ENCODE peak calls at places on chromosome X, in eight cellular contexts. C, W, S, I, G, Z, N and F are unnamed samples.

GRCh38 chrX:152656890-152657289 is 19.2 kb downstream of the GABRQ start:
- DNase-seq in C (no peak), W (no peak), S (no peak), I (no peak), G (no peak), Z (no peak), N (no peak), F (no peak)

GRCh38 chrX:132480581-132481203 is 8.1 kb downstream of the MBNL3 start:
- DNase-seq in C (peak), W (peak), S (peak), I (peak), G (peak), Z (peak), N (peak), F (peak)

GRCh38 chrX:126395909-126396308 is 156.7 kb downstream of the DCAF12L1 start:
- DNase-seq in C (no peak), W (no peak), S (no peak), I (no peak), G (no peak), Z (no peak), N (no peak), F (no peak)

GRCh38 chrX:154349359-154349935 is 25.0 kb downstream of the FLNA start:
- DNase-seq in C (no peak), W (no peak), S (peak), I (no peak), G (no peak), Z (no peak), N (no peak), F (no peak)

GRCh38 chrX:128676651-128677050 is 624.4 kb upstream of the ACTRT1 start:
- DNase-seq in C (no peak), W (no peak), S (no peak), I (no peak), G (no peak), Z (no peak), N (no peak), F (no peak)

GRCh38 chrX:50579955-50580354 is 109.3 kb upstream of the DGKK start:
- DNase-seq in C (peak), W (peak), S (peak), I (peak), G (peak), Z (peak), N (peak), F (peak)

GRCh38 chrX:40644821-40645358 is 2.5 kb downstream of the CXorf38 start:
- DNase-seq in C (no peak), W (peak), S (no peak), I (peak), G (peak), Z (peak), N (peak), F (peak)

GRCh38 chrX:37796805-37797204 is 16.9 kb downstream of the CYBB start:
- DNase-seq in C (no peak), W (no peak), S (peak), I (no peak), G (no peak), Z (no peak), N (no peak), F (no peak)

GRCh38 chrX:153494541-153495361 is at the start of gene BGN:
- DNase-seq in C (no peak), W (no peak), S (peak), I (no peak), G (peak), Z (no peak), N (no peak), F (peak)

GRCh38 chrX:51507551-51507950 is 11.2 kb upstream of the NUDT11 start:
- DNase-seq in C (no peak), W (no peak), S (no peak), I (peak), G (no peak), Z (no peak), N (no peak), F (no peak)

GRCh38 chrX:15524417-15524816 is 23.8 kb downstream of the BMX start:
- DNase-seq in C (no peak), W (no peak), S (peak), I (peak), G (peak), Z (no peak), N (peak), F (no peak)

GRCh38 chrX:131073607-131074006 is 15.5 kb downstream of the ARHGAP36 start:
- DNase-seq in C (no peak), W (no peak), S (no peak), I (no peak), G (no peak), Z (no peak), N (no peak), F (no peak)

GRCh38 chrX:3295731-3296130 is 50.7 kb downstream of the MXRA5 start:
- DNase-seq in C (no peak), W (no peak), S (peak), I (peak), G (no peak), Z (no peak), N (no peak), F (no peak)

GRCh38 chrX:10239611-10240064 is 82.9 kb downstream of the CLCN4 start:
- DNase-seq in C (no peak), W (no peak), S (no peak), I (peak), G (peak), Z (no peak), N (peak), F (peak)

GRCh38 chrX:31600823-31601222 is 529.0 kb upstream of the FTHL17 start:
- DNase-seq in C (no peak), W (no peak), S (no peak), I (no peak), G (no peak), Z (no peak), N (no peak), F (no peak)

GRCh38 chrX:105134273-105134672 is 86.2 kb downstream of the TEX13A start:
- DNase-seq in C (no peak), W (no peak), S (no peak), I (no peak), G (no peak), Z (no peak), N (no peak), F (no peak)

DNA sequence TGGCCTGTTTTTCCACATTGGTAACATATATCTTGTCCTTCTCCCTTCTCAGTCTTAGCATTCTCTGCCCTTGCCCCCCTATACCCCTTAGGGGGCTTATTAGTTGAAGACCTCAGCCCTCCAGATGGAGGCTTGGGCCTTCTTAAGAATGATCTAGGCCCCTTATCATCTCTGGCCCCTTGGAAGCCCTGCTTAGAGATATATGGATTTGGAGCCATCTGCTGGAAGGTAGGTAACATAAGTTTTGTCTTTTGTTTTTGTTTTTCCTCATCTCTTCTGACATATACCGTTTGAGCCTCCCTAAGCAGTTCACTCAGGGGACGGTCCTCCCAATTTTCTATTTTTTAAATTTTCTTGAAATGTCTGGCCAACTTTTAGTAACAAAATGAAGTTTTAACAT is 48.3 kb upstream of the NAP1L2 start:
- DNase-seq in C (no peak), W (no peak), S (no peak), I (peak), G (no peak), Z (no peak), N (peak), F (peak)
- TF ChIP-seq CTCF in C (no peak), W (no peak), S (no peak), I (no peak), G (no peak), Z (peak), N (peak), F (no peak)

GRCh38 chrX:71652405-71652804 is 14.9 kb upstream of the LOC101059915 start:
- DNase-seq in C (peak), W (peak), S (peak), I (peak), G (peak), Z (no peak), N (peak), F (peak)

GRCh38 chrX:71653344-71653743 is 14.0 kb upstream of the LOC101059915 start:
- DNase-seq in C (no peak), W (no peak), S (no peak), I (no peak), G (no peak), Z (no peak), N (no peak), F (no peak)

GRCh38 chrX:71650333-71650969 is 16.9 kb upstream of the LOC101059915 start:
- DNase-seq in C (no peak), W (peak), S (peak), I (no peak), G (no peak), Z (no peak), N (no peak), F (no peak)
- TF ChIP-seq CTCF in C (peak), W (peak), S (peak), I (peak), G (no peak), Z (peak), N (peak), F (no peak)

GRCh38 chrX:97030947-97031346 is 147.2 kb downstream of the RPA4 start:
- DNase-seq in C (no peak), W (no peak), S (no peak), I (no peak), G (no peak), Z (no peak), N (no peak), F (no peak)

GRCh38 chrX:97030463-97030862 is 146.8 kb downstream of the RPA4 start:
- DNase-seq in C (no peak), W (no peak), S (no peak), I (no peak), G (no peak), Z (no peak), N (no peak), F (no peak)

GRCh38 chrX:97021680-97022079 is 138.0 kb downstream of the RPA4 start:
- DNase-seq in C (no peak), W (no peak), S (no peak), I (peak), G (peak), Z (no peak), N (no peak), F (no peak)

GRCh38 chrX:97027384-97027922 is 143.7 kb downstream of the RPA4 start:
- DNase-seq in C (no peak), W (no peak), S (no peak), I (no peak), G (no peak), Z (no peak), N (no peak), F (no peak)

GRCh38 chrX:97026406-97026805 is 142.7 kb downstream of the RPA4 start:
- DNase-seq in C (no peak), W (no peak), S (peak), I (no peak), G (peak), Z (no peak), N (no peak), F (no peak)
- TF ChIP-seq CTCF in C (no peak), W (no peak), S (peak), I (no peak), G (no peak), Z (peak), N (no peak), F (no peak)

GRCh38 chrX:11509786-11510185 is 155.9 kb downstream of the ARHGAP6 start:
- DNase-seq in C (no peak), W (no peak), S (no peak), I (no peak), G (peak), Z (no peak), N (no peak), F (peak)

GRCh38 chrX:11499076-11500044 is 166.4 kb downstream of the ARHGAP6 start:
- DNase-seq in C (no peak), W (no peak), S (no peak), I (no peak), G (peak), Z (no peak), N (peak), F (peak)

DNA sequence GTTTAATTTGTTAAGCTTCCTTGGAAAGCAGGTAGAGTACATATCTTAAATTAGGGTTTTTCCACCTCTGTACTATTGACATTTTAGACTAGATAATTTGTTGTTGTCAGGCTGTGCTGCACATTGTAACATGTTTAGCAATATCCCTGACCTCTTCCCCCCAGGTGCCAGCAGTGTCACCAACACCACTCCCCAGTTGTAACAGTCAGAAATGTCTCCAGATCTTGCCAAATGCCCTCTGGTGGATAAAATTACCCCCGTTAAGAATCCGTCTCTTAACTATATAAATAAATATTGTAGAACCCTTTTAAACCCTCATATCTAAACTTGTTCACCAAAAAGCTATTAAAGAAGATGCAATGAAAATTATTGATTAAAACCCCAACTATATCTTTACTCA is 161.5 kb downstream of the ARHGAP6 start:
- DNase-seq in C (no peak), W (no peak), S (no peak), I (no peak), G (no peak), Z (no peak), N (no peak), F (no peak)
- TF ChIP-seq CTCF in C (no peak), W (no peak), S (no peak), I (no peak), G (no peak), Z (no peak), N (no peak), F (no peak)

GRCh38 chrX:65196758-65197371 is 220.6 kb upstream of the ZC4H2 start:
- DNase-seq in C (no peak), W (peak), S (peak), I (no peak), G (no peak), Z (no peak), N (no peak), F (no peak)
- TF ChIP-seq CTCF in C (no peak), W (no peak), S (no peak), I (peak), G (no peak), Z (no peak), N (no peak), F (no peak)